ENCODE peak calls at places on chromosomes 2 and 18, in five cellular contexts. Y, O, X, F and P are unnamed samples. For H3K4me1, the result is how much of the 10 kb centered on the place peaks cover.

GRCh38 chr18:5746844-5747243 is 148.5 kb downstream of the TMEM200C start:
- DNase-seq in O (no peak), X (no peak), Y (no peak), F (peak), P (no peak)

GRCh38 chr18:55779711-55780590 is 192.0 kb upstream of the TCF4 start:
- DNase-seq in F (peak), Y (no peak), X (peak), O (peak), P (no peak)

GRCh38 chr18:79911871-79912270 is 39.6 kb downstream of the SLC66A2 start:
- DNase-seq in F (peak), O (no peak), Y (no peak), X (no peak), P (no peak)

GRCh38 chr2:1599301-1600085 is 144.8 kb downstream of the PXDN start:
- DNase-seq in O (no peak), Y (no peak), X (no peak), F (no peak), P (no peak)

GRCh38 chr18:39951321-39951720 is 2003.7 kb upstream of the PIK3C3 start:
- DNase-seq in O (no peak), X (no peak), Y (peak), F (no peak), P (no peak)

GRCh38 chr2:168035458-168035857 is 211.9 kb downstream of the STK39 start:
- DNase-seq in O (no peak), X (no peak), F (no peak), Y (no peak), P (no peak)

GRCh38 chr2:4763009-4763408 is 929.2 kb upstream of the SOX11 start:
- DNase-seq in Y (peak), X (peak), F (peak), O (peak), P (no peak)

GRCh38 chr2:195613922-195614321 is 43.1 kb upstream of the SLC39A10 start:
- DNase-seq in X (no peak), Y (peak), O (no peak), F (peak), P (no peak)

GRCh38 chr2:178386951-178387602 is 63.9 kb downstream of the PRKRA start:
- DNase-seq in Y (peak), O (no peak), X (no peak), F (no peak), P (no peak)

GRCh38 chr18:55706893-55707292 is 118.9 kb upstream of the TCF4 start:
- DNase-seq in X (no peak), O (no peak), F (no peak), Y (no peak), P (no peak)

GRCh38 chr18:79949571-79950439 is 1.6 kb downstream of the SLC66A2 start:
- DNase-seq in F (no peak), Y (no peak), O (no peak), X (peak), P (no peak)

GRCh38 chr18:31490387-31490786 is 7.6 kb upstream of the DSG2 start:
- DNase-seq in Y (peak), F (peak), O (no peak), X (no peak), P (no peak)

GRCh38 chr18:31410716-31411483 is 34.3 kb downstream of the DSG4 start:
- DNase-seq in F (no peak), O (peak), X (no peak), Y (no peak), P (no peak)

GRCh38 chr18:54357082-54357659 is 487 bp downstream of the STARD6 start:
- DNase-seq in X (peak), O (no peak), Y (no peak), F (no peak), P (no peak)

GRCh38 chr2:163210430-163210918 is 371.9 kb upstream of the KCNH7 start:
- DNase-seq in Y (peak), X (no peak), O (no peak), F (no peak), P (no peak)

GRCh38 chr18:23528580-23529472 is 25.5 kb downstream of the RMC1 start:
- DNase-seq in X (no peak), Y (peak), F (no peak), O (no peak), P (no peak)

GRCh38 chr2:188524519-188525113 is 232.9 kb downstream of the GULP1 start:
- DNase-seq in O (peak), X (peak), F (peak), Y (peak), P (peak)

GRCh38 chr2:9753665-9754531 is 89.4 kb upstream of the TAF1B start:
- DNase-seq in O (no peak), Y (peak), F (no peak), X (no peak), P (no peak)

GRCh38 chr2:113208995-113209868 is 35.5 kb downstream of the PSD4 start:
- DNase-seq in Y (no peak), F (no peak), X (no peak), O (no peak), P (no peak)

GRCh38 chr2:58237741-58238140 is 3.4 kb downstream of the FANCL start:
- DNase-seq in F (no peak), O (peak), X (peak), Y (no peak), P (no peak)

GRCh38 chr2:192194065-192194865 is 468 bp downstream of the TMEFF2 start:
- DNase-seq in F (peak), X (no peak), Y (no peak), O (peak), P (no peak)

GRCh38 chr2:183079335-183079775 is 808 bp downstream of the DUSP19 start:
- DNase-seq in F (no peak), O (no peak), X (no peak), Y (no peak), P (no peak)

GRCh38 chr2:233089851-233090250 is 29.7 kb downstream of the INPP5D start:
- DNase-seq in X (no peak), O (no peak), Y (no peak), F (no peak), P (no peak)

GRCh38 chr2:200025717-200026116 is 70.3 kb downstream of the MAIP1 start:
- DNase-seq in F (no peak), O (no peak), Y (peak), X (no peak), P (no peak)

DNA sequence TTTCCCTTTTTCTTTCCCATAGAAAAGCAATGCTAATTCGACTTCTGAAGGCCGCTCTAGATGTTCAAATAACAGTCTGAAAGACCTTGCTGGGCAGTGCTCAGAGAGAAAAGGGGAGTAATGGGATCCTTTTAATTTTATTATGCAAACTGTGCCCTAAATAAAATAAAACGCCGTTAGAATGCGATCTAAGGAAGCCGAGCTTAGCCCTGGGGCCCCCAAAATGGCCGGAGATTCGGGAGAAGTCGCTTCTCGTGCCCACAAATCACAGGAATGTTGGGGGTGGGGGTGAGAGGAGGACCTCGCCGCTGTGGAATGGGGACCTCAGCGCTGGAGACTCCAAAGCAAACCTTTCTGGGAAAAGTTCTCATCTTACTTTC is 8.4 kb upstream of the POU3F3 start:
- DNase-seq in Y (no peak), F (no peak), O (peak), X (no peak), P (no peak)
- H3K4me3 ChIP-seq in Y (no peak), F (no peak), O (peak), X (no peak), P (no peak)

DNA sequence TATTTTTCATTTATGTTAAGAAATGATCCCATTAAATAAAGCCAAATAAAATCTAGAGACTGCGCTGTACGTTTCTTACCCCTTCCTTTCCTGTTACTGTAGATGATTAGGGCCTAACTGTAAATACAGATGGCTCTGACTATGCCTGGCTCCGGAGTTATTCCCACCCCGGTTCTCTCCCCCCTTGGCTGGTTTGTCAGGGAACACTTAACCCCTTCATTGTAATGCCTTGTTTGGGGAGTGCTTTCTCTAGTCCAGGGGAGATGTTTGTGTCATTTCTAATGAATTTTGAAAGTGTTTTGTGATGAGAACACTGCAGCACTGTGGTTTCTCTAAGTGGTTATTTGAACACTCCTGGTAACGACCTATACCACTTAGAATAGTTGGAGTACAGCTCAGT is 8.8 kb downstream of the UNC50 start:
- DNase-seq in F (no peak), X (no peak), O (no peak), Y (no peak), P (no peak)
- TF ChIP-seq EZH2phosphoT487 in F (no peak), X (no peak), O (no peak), Y (no peak), P (no peak)

GRCh38 chr18:44834867-44835469 is 154.3 kb downstream of the SETBP1 start:
- DNase-seq in X (no peak), F (no peak), O (peak), Y (no peak), P (no peak)
- H3K4me1 ChIP-seq in X (under half), F (under half), O (under half), Y (under half), P (under half)

DNA sequence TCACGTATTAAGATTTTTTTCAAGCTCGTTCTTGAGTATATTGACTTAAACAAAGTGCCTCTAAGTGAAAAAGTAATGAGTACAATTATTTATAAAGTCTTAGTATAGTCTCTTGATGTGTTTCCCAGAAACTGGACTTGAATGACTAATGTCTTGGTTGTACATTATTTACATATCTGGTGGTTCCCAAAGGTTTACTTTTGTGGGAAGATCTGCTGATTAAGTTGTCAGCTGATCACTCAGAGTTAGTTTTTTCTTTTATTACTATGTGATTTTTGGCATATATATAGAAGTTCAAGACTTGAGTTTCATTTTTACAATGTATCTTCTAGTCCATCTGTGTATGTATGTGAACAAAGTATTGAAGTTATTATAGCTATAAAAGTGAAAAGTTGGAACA is 29.5 kb downstream of the RNF144A start:
- DNase-seq in O (no peak), F (no peak), X (no peak), Y (peak), P (no peak)
- H3K4me3 ChIP-seq in O (no peak), F (no peak), X (no peak), Y (peak), P (no peak)

DNA sequence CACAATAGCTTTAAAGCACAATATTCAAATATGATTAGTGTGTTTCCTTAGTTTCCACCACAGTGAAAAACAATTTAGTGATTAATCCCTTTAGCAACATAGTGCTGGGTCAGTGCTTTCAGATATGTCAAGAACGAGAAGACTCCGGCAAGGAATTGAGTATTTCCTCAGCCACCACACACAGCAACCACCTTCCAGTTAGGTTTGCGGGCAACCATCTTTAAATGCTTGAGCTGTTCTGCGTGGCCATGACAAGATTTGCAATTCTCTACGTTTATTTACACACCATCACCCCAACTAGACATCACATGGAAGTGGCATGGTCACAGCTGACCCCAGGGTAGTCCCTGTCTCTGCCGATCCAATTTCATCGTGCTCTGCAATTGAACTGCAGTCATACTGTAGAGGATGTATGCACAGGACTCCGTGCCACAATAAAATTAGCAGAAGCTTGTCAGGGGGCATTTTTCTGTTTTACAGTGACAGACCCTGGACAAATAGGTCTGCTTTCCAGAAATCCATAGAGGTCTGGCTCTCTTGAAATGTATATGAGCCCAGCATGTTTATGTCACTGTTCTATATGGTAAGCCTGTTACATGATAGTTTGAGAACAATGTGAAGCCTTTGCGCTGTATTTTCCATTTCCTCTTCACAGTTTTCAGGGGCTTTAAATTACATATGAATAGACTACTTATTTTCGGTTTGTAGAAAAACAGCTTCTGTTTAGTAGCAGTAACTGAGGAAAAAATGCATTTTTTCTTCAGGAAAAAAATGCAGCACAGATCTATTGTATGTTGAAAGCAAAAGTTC is 605.2 kb downstream of the NR4A2 start:
- DNase-seq in O (peak), X (no peak), Y (no peak), F (no peak), P (no peak)
- TF ChIP-seq EZH2phosphoT487 in O (no peak), X (no peak), Y (no peak), F (no peak), P (no peak)

DNA sequence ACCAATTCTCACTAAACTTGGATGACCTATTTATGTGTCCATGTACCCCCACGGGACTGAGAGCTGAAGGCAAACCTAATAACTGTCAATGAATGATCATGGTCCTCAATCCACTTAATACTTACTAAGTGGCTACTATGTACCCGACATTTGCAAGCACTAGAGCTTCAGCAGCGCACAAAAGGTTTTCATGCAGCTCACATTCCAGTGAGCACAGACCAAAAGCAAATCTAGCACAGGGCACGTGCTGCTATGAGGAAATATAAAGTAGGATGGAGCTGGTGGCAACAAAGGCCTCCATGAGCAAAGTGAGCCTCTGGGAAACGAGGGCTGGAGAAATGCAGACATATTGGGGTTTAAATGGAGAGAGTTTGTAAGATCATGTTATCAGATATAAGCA is 3.5 kb downstream of the SLC40A1 start:
- DNase-seq in F (no peak), O (no peak), Y (no peak), X (no peak), P (no peak)
- H3K4me1 ChIP-seq in F (under half), O (under half), Y (under half), X (under half), P (under half)

GRCh38 chr2:111116016-111116746 is 4.5 kb upstream of the BCL2L11 start:
- DNase-seq in Y (peak), O (no peak), X (no peak), F (no peak), P (no peak)

GRCh38 chr2:111118455-111119003 is 2.2 kb upstream of the BCL2L11 start:
- DNase-seq in Y (no peak), F (peak), O (peak), X (no peak), P (no peak)

GRCh38 chr2:111116843-111117665 is 3.7 kb upstream of the BCL2L11 start:
- DNase-seq in O (peak), X (peak), Y (peak), F (peak), P (peak)

GRCh38 chr2:111119004-111119846 is 1.5 kb upstream of the BCL2L11 start:
- DNase-seq in O (peak), Y (no peak), X (peak), F (peak), P (no peak)

GRCh38 chr2:111117666-111118454 is 2.9 kb upstream of the BCL2L11 start:
- DNase-seq in X (no peak), O (peak), Y (no peak), F (peak), P (peak)
- H3K4me3 ChIP-seq in X (peak), O (peak), Y (no peak), F (peak), P (peak)

DNA sequence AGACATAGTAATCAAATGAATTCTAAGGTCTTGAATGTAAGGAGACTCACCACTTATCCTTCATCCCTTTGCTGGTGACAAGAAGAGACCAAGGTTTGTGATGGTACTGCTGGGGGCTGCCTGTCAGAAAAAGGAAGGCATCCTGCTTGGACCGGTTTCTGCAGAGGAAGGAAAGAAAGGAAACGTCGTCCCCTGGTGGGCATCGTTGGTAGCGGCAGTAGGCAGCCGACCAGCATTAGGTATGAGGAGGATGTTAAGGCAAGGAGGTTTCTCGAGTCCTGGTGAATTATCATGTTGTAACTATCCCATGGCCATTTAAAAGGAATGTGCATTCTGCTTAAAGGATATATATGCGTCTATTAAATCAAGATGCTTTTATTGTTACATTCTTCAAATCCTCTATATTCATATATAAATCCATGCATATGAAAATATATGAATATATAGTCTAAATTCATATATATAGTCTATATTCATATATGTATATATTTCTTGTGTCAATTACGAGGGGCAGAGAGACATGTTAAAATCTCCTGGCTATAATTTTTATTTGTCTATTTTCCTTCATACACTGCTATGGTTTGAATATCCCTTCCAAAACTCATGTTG is 94.4 kb upstream of the TGFA start:
- DNase-seq in Y (peak), F (peak), X (peak), O (peak), P (peak)
- TF ChIP-seq EZH2phosphoT487 in Y (no peak), F (no peak), X (no peak), O (no peak), P (no peak)

DNA sequence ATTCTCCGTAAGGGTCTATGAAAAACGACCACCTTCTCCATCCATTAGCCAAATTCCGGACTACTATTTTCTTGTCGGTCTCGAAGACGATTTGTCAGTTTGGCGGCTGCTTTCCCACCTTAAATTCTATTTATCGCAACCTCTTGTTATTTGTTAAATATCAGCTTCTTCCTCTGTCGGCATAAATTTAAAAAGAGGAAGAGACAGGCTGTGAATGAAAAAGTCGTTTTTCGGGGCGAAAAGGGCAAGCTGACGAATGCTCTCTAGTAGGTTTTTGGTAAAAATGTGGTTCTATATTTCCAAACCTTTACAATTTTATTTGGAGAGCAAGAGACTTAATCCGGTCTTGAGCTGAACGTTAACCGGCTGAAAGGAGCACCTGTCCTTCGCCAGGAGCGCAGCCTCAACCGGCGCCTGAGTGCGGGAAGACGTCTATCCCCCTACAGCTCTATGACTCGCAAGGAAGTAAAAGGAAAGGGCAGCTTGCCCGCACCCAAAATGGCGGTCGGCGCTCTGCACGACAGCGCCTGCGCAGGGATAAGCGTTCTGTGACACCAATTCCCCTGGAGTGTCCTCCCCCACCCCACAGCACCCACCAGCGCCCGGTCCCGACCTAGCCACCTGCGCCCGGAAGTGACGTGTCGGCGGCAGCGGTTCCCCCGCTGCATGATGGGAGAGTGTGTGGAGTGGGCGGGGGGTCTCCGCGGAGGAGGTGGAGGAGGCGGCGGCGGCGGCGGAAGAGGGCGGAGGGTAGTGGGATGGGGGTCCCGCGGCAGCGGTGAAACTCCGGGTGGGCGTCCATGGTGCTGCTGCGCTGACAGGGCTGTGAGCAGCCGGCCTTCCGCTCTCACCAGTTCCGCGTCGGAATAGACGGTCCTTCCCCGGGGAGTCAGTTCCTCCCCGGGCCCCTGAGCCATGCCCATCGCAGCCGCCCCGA is at the start of gene AFTPH:
- DNase-seq in O (peak), X (peak), F (peak), Y (peak), P (peak)
- H3K4me1 ChIP-seq in O (under half), X (under half), F (under half), Y (under half), P (under half)

GRCh38 chr2:11749646-11750349 is 3.4 kb downstream of the LPIN1 start:
- DNase-seq in Y (no peak), X (peak), O (no peak), F (no peak), P (peak)
- H3K4me3 ChIP-seq in Y (no peak), X (peak), O (no peak), F (no peak), P (peak)